ENCODE peak calls at places on chromosomes 1 and 21, in five cellular contexts. B is IMR-90, O is heart left ventricle, M is ovary, X is adrenal gland. C is an unnamed sample. For H3K27me3, the result is how much of the 10 kb centered on the place peaks cover.

GRCh38 chr1:215002471-215002870 is 80.1 kb upstream of the KCNK2 start:
- DNase-seq in B (peak), O (no peak), M (no peak), X (no peak), C (no peak)

GRCh38 chr1:176826265-176826664 is 338.2 kb downstream of the ASTN1 start:
- DNase-seq in B (no peak), O (no peak), M (no peak), X (no peak), C (no peak)

GRCh38 chr1:149986486-149987296 is 23.8 kb downstream of the OTUD7B start:
- DNase-seq in B (peak), O (no peak), M (no peak), X (no peak), C (no peak)

GRCh38 chr1:209416009-209416408 is 167.5 kb upstream of the CAMK1G start:
- DNase-seq in B (peak), O (no peak), M (no peak), X (no peak), C (no peak)

GRCh38 chr1:161382214-161383019 is 14.7 kb upstream of the CFAP126 start:
- DNase-seq in B (peak), O (no peak), M (no peak), X (no peak), C (no peak)

GRCh38 chr1:206589206-206589605 is 23.1 kb downstream of the EIF2D start:
- DNase-seq in B (peak), O (peak), M (peak), X (peak), C (peak)

GRCh38 chr1:45895406-45895805 is 92.0 kb downstream of the MAST2 start:
- DNase-seq in B (no peak), O (no peak), M (no peak), X (no peak), C (no peak)

GRCh38 chr1:159964144-159964543 is 10.1 kb upstream of the SLAMF9 start:
- DNase-seq in B (no peak), O (no peak), M (no peak), X (no peak), C (no peak)

GRCh38 chr1:6599141-6599975 is 3.3 kb downstream of the KLHL21 start:
- DNase-seq in B (no peak), O (no peak), M (no peak), X (no peak), C (no peak)

GRCh38 chr1:12163210-12163609 is 3.6 kb upstream of the TNFRSF1B start:
- DNase-seq in B (no peak), O (no peak), M (no peak), X (no peak), C (no peak)

GRCh38 chr1:110053557-110054428 is 16.7 kb downstream of the ALX3 start:
- DNase-seq in B (peak), O (peak), M (peak), X (peak), C (peak)

GRCh38 chr1:202230061-202230938 is 36.7 kb downstream of the LGR6 start:
- DNase-seq in B (no peak), O (peak), M (no peak), X (no peak), C (no peak)

GRCh38 chr1:55544826-55545225 is 329.7 kb upstream of the USP24 start:
- DNase-seq in B (no peak), O (no peak), M (no peak), X (no peak), C (no peak)

GRCh38 chr1:89939059-89939570 is 55.8 kb upstream of the ZNF326 start:
- DNase-seq in B (no peak), O (no peak), M (no peak), X (no peak), C (no peak)

GRCh38 chr1:10730985-10731384 is 65.5 kb downstream of the CASZ1 start:
- DNase-seq in B (peak), O (no peak), M (no peak), X (no peak), C (no peak)

GRCh38 chr1:26666855-26667254 is 29.0 kb upstream of the ARID1A start:
- DNase-seq in B (peak), O (no peak), M (no peak), X (no peak), C (no peak)

GRCh38 chr1:26405281-26405915 is 5.2 kb upstream of the LIN28A start:
- DNase-seq in B (peak), O (no peak), M (no peak), X (no peak), C (no peak)

GRCh38 chr21:39020751-39021474 is 162.3 kb downstream of the PSMG1 start:
- DNase-seq in B (peak), O (no peak), M (peak), X (peak), C (peak)

GRCh38 chr1:204459706-204460105 is 34.9 kb downstream of the PIK3C2B start:
- DNase-seq in B (no peak), O (no peak), M (peak), X (no peak), C (no peak)

GRCh38 chr1:87530042-87530441 is 201.4 kb downstream of the LMO4 start:
- DNase-seq in B (no peak), O (no peak), M (no peak), X (no peak), C (no peak)

GRCh38 chr1:94319319-94320180 is 82.2 kb upstream of the ARHGAP29 start:
- DNase-seq in B (no peak), O (no peak), M (no peak), X (no peak), C (no peak)
- TF ChIP-seq POLR2A in B (no peak), O (peak), M (no peak), X (peak), C (no peak)

GRCh38 chr1:153544453-153545066 is 1.0 kb downstream of the S100A4 start:
- DNase-seq in B (no peak), O (no peak), M (no peak), X (no peak), C (peak)

GRCh38 chr1:153543738-153544135 is 1.9 kb downstream of the S100A4 start:
- DNase-seq in B (no peak), O (no peak), M (no peak), X (no peak), C (no peak)

GRCh38 chr1:153541641-153542569 is 1.2 kb upstream of the S100A5 start:
- DNase-seq in B (no peak), O (no peak), M (peak), X (no peak), C (no peak)

GRCh38 chr1:153545067-153546055 is at the start of gene S100A4:
- DNase-seq in B (peak), O (peak), M (peak), X (peak), C (peak)

GRCh38 chr1:153542956-153543737 is 2.4 kb upstream of the S100A5 start:
- DNase-seq in B (no peak), O (no peak), M (peak), X (no peak), C (no peak)
- H3K4me3 ChIP-seq in B (no peak), O (no peak), M (no peak), X (no peak), C (no peak)

DNA sequence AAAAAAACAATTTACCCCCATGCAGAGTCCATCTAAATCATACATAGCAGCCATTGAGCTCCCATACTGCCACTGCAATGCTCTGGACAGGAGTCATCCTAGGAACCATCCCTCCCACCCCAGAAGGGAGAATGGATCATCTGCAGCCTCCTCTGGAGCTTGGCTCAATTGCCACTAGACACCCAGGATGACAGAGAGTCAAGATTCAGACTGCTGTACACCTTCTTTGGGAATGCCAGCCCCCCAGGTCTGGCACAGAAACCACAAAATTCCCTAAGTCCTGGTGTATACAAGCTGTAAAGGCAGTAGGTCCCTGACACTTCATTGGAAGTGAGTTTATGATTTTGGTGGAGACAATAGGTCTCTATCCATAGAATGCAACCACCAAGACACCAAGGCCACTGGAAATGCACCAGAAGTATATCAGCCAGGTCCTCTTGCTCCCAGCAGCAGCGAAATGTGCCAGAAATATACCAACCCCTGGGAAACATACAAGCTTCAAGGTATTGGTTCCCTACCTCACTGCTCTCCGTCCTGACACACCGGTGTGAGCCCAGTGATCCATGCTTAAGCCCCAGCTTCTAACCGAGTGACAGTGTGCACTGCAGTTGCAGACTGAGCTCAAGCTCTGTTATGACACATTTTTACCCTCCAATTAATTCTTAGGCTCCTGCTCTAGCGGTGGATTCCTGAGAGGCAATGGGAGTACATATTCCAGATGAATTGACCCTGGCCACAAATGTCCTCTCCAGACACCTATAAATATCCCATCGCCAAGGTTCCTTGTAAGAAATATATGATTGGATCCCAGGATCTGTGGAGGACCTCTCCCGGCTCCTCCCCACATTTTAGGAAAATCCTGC is 4.4 kb downstream of the TAL1 start:
- DNase-seq in B (no peak), O (no peak), M (no peak), X (no peak), C (no peak)
- H3K27me3 ChIP-seq in B (half or more), O (half or more), M (under half), X (half or more), C (half or more)

GRCh38 chr1:211133841-211134669 is at the start of gene KCNH1:
- DNase-seq in B (peak), O (peak), M (peak), X (peak), C (peak)
- TF ChIP-seq POLR2A in B (peak), O (no peak), M (no peak), X (no peak), C (no peak)

GRCh38 chr1:203309115-203309429 is 3.8 kb downstream of the BTG2 start:
- DNase-seq in B (no peak), O (no peak), M (no peak), X (no peak), C (no peak)
- H3K4me3 ChIP-seq in B (no peak), O (peak), M (peak), X (no peak), C (no peak)

GRCh38 chr1:36667836-36668235 is 185.1 kb upstream of the CSF3R start:
- DNase-seq in B (no peak), O (no peak), M (no peak), X (no peak), C (no peak)
- H3K27me3 ChIP-seq in B (under half), O (under half), M (under half), X (under half), C (under half)

DNA sequence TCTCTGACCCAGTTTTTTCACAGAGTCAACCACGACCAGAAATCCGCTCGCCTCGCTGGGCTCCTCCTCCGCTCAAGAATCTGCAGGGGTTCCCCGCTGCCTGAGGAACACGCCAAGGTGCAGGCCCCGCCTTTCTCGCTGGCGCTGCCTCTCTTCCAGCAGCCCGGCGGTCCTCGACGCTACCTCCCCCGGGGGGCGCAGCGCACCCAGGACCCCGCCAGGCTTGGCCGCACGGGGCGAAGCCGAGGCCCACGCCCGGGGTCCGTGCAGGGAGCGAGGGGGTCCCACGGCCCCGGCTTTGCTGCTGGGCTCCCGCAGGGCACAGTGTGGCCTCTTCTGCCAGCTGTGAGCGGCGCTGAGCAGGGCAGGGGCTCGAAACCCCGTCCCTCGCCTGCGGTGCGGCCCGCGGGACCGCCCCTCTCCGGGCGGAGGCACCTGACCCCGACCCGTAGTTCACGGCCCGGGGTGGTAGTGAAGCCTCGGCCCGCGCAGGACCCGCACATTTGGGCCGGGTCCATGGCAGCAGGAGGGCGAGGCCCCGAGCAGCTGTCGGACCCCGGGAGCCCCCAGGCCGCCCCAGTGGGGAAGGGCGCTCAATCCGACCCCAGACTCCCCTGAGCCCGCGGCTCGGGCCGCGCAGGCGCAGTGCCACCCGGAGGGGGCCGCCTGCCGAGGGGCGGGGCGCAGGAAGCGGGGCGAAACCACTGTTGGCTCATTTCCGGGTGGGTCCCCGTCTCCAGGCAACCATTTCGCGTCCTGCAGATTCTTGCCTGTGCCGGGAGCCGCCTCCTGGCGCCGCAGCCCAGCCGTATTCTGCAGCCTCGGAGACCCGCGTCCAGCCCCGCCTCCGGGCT is 10.0 kb upstream of the MMEL1 start:
- DNase-seq in B (peak), O (peak), M (peak), X (peak), C (peak)
- TF ChIP-seq POLR2A in B (no peak), O (peak), M (peak), X (peak), C (peak)

DNA sequence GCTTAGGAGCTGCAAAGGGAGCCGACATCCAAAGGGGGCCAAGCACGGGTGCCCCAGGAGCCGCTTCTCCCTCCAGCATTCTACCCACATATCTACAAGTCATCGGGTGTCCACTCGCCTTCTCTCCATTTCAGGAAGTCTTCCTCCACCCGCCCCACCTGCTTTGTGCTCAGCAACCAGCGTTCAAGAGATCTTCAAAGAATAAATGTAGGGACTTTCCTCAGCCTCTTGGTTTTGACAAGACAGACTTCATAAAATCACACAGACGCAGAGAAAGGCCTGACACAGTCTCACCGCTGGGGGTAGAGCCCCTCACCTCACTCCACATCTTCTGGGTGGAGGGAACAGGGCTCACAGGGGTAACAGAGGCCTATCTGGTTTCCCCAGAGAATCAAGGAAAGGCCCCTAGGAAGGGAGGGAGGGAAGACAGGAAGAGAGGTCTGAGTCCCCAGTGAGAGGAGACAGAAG is 49.5 kb downstream of the SSBP3 start:
- DNase-seq in B (no peak), O (no peak), M (no peak), X (no peak), C (no peak)
- H3K4me3 ChIP-seq in B (no peak), O (no peak), M (peak), X (no peak), C (no peak)